ENCODE peak calls at places on chromosomes 12 and 14, in five cellular contexts. M, O, Z, X and N are unnamed samples.

GRCh38 chr14:99425272-99425681 is 55.4 kb downstream of the SETD3 start:
- DNase-seq in M (no peak), O (peak; percentile 10), Z (no peak), X (no peak), N (no peak)

GRCh38 chr14:99158150-99158549 is 113.8 kb downstream of the BCL11B start:
- DNase-seq in M (no peak), O (no peak), Z (no peak), X (no peak), N (no peak)

GRCh38 chr14:55579724-55580400 is at the start of gene KTN1:
- DNase-seq in M (peak; percentile 74), O (peak; percentile 59), Z (peak; percentile 95), X (peak; percentile 81), N (peak; percentile 82)

GRCh38 chr12:107760817-107761501 is at the start of gene PRDM4:
- DNase-seq in M (peak; percentile 91), O (peak; percentile 68), Z (peak; percentile 99), X (peak; percentile 97), N (peak; percentile 94)

GRCh38 chr12:10339441-10339840 is 31.8 kb downstream of the KLRD1 start:
- DNase-seq in M (no peak), O (no peak), Z (no peak), X (no peak), N (no peak)

GRCh38 chr12:88036368-88036965 is 7.3 kb upstream of the C12orf50 start:
- DNase-seq in M (no peak), O (peak; percentile 42), Z (no peak), X (no peak), N (no peak)

GRCh38 chr12:68198490-68199086 is 27.0 kb downstream of the IL26 start:
- DNase-seq in M (no peak), O (no peak), Z (no peak), X (no peak), N (no peak)

GRCh38 chr12:28176295-28176694 is 14.0 kb upstream of the CCDC91 start:
- DNase-seq in M (no peak), O (no peak), Z (no peak), X (no peak), N (no peak)

GRCh38 chr12:5489760-5490432 is 58.0 kb downstream of the NTF3 start:
- DNase-seq in M (no peak), O (no peak), Z (no peak), X (no peak), N (no peak)

GRCh38 chr14:44404021-44404420 is 103.1 kb downstream of the FSCB start:
- DNase-seq in M (no peak), O (no peak), Z (no peak), X (no peak), N (no peak)

GRCh38 chr12:10636124-10636523 is 22.7 kb upstream of the MAGOHB start:
- DNase-seq in M (no peak), O (no peak), Z (no peak), X (no peak), N (no peak)

GRCh38 chr12:97408363-97408762 is 54.2 kb upstream of the RMST start:
- DNase-seq in M (no peak), O (no peak), Z (no peak), X (no peak), N (no peak)

GRCh38 chr14:104756477-104757237 is 3.7 kb downstream of the SIVA1 start:
- DNase-seq in M (no peak), O (no peak), Z (no peak), X (no peak), N (no peak)

GRCh38 chr12:27548301-27549199 is 24.5 kb downstream of the PPFIBP1 start:
- DNase-seq in M (no peak), O (no peak), Z (no peak), X (no peak), N (no peak)